ENCODE peak calls at places on chromosome 17, in nine cellular contexts. One of them, this sample, is unnamed.

GRCh38 chr17:19384723-19385391 is 2.1 kb downstream of the MFAP4 start:
- DNase-seq in PC-3: no peak
- DNase-seq in mucosa of descending colon: peak; percentile 91
- DNase-seq in tibial artery: peak; percentile 99
- DNase-seq in lung: peak; percentile 75
- DNase-seq in CD8-positive, alpha-beta T cell: no peak
- DNase-seq in heart left ventricle: peak; percentile 89
- DNase-seq in body of pancreas: peak; percentile 51
- DNase-seq in adrenal gland: peak; percentile 82
- DNase-seq in this sample: no peak

GRCh38 chr17:7250655-7251329 is 742 bp downstream of the CTDNEP1 start:
- DNase-seq in CD8-positive, alpha-beta T cell: peak; percentile 34
- DNase-seq in mucosa of descending colon: peak; percentile 66
- DNase-seq in PC-3: no peak
- DNase-seq in tibial artery: no peak
- DNase-seq in adrenal gland: peak; percentile 48
- DNase-seq in lung: no peak
- DNase-seq in heart left ventricle: no peak
- DNase-seq in body of pancreas: no peak
- DNase-seq in this sample: no peak

GRCh38 chr17:52106070-52106469 is 52.4 kb downstream of the CA10 start:
- DNase-seq in tibial artery: no peak
- DNase-seq in heart left ventricle: no peak
- DNase-seq in PC-3: no peak
- DNase-seq in lung: no peak
- DNase-seq in body of pancreas: no peak
- DNase-seq in CD8-positive, alpha-beta T cell: no peak
- DNase-seq in mucosa of descending colon: no peak
- DNase-seq in adrenal gland: no peak
- DNase-seq in this sample: no peak

GRCh38 chr17:75595919-75596310 is 8.3 kb downstream of the MYO15B start:
- DNase-seq in tibial artery: no peak
- DNase-seq in PC-3: no peak
- DNase-seq in heart left ventricle: no peak
- DNase-seq in body of pancreas: no peak
- DNase-seq in lung: no peak
- DNase-seq in adrenal gland: no peak
- DNase-seq in mucosa of descending colon: no peak
- DNase-seq in CD8-positive, alpha-beta T cell: peak; percentile 12
- DNase-seq in this sample: no peak

GRCh38 chr17:2406903-2407790 is 6.3 kb upstream of the MNT start:
- DNase-seq in CD8-positive, alpha-beta T cell: peak; percentile 10
- DNase-seq in body of pancreas: peak; percentile 67
- DNase-seq in lung: no peak
- DNase-seq in mucosa of descending colon: peak; percentile 84
- DNase-seq in adrenal gland: peak; percentile 86
- DNase-seq in heart left ventricle: peak; percentile 64
- DNase-seq in PC-3: peak; percentile 95
- DNase-seq in tibial artery: peak; percentile 95
- DNase-seq in this sample: peak; percentile 89

GRCh38 chr17:22310717-22311686 is 618.7 kb downstream of the KCNJ18 start:
- DNase-seq in PC-3: peak; percentile 29
- DNase-seq in heart left ventricle: no peak
- DNase-seq in adrenal gland: no peak
- DNase-seq in lung: no peak
- DNase-seq in CD8-positive, alpha-beta T cell: no peak
- DNase-seq in body of pancreas: no peak
- DNase-seq in mucosa of descending colon: no peak
- DNase-seq in tibial artery: no peak
- DNase-seq in this sample: no peak

GRCh38 chr17:79789943-79790804 is 6.7 kb downstream of the CBX8 start:
- DNase-seq in tibial artery: no peak
- DNase-seq in body of pancreas: peak; percentile 36
- DNase-seq in lung: no peak
- DNase-seq in PC-3: peak; percentile 65
- DNase-seq in adrenal gland: no peak
- DNase-seq in mucosa of descending colon: peak; percentile 68
- DNase-seq in heart left ventricle: peak; percentile 82
- DNase-seq in CD8-positive, alpha-beta T cell: no peak
- DNase-seq in this sample: no peak

GRCh38 chr17:18379246-18380146 is 1.9 kb downstream of the EVPLL start:
- DNase-seq in CD8-positive, alpha-beta T cell: no peak
- DNase-seq in lung: no peak
- DNase-seq in mucosa of descending colon: peak; percentile 45
- DNase-seq in tibial artery: no peak
- DNase-seq in body of pancreas: no peak
- DNase-seq in adrenal gland: no peak
- DNase-seq in PC-3: peak; percentile 8
- DNase-seq in heart left ventricle: no peak
- DNase-seq in this sample: no peak

GRCh38 chr17:75783803-75784472 is 668 bp upstream of the UNK start:
- DNase-seq in PC-3: no peak
- DNase-seq in heart left ventricle: peak; percentile 66
- DNase-seq in adrenal gland: peak; percentile 61
- DNase-seq in CD8-positive, alpha-beta T cell: peak; percentile 25
- DNase-seq in mucosa of descending colon: peak; percentile 70
- DNase-seq in body of pancreas: peak; percentile 86
- DNase-seq in tibial artery: peak; percentile 78
- DNase-seq in lung: no peak
- DNase-seq in this sample: peak; percentile 56

GRCh38 chr17:29929006-29929543 is 953 bp downstream of the SSH2 start:
- DNase-seq in tibial artery: no peak
- DNase-seq in CD8-positive, alpha-beta T cell: peak; percentile 27
- DNase-seq in body of pancreas: peak; percentile 52
- DNase-seq in adrenal gland: peak; percentile 31
- DNase-seq in PC-3: peak; percentile 37
- DNase-seq in heart left ventricle: no peak
- DNase-seq in mucosa of descending colon: peak; percentile 50
- DNase-seq in lung: peak; percentile 29
- DNase-seq in this sample: no peak

GRCh38 chr17:27463235-27463677 is 7.0 kb downstream of the KSR1 start:
- DNase-seq in adrenal gland: no peak
- DNase-seq in PC-3: no peak
- DNase-seq in body of pancreas: no peak
- DNase-seq in tibial artery: no peak
- DNase-seq in CD8-positive, alpha-beta T cell: no peak
- DNase-seq in mucosa of descending colon: no peak
- DNase-seq in heart left ventricle: no peak
- DNase-seq in lung: no peak
- DNase-seq in this sample: no peak

GRCh38 chr17:4858068-4858879 is 25.1 kb downstream of the MINK1 start:
- DNase-seq in mucosa of descending colon: no peak
- DNase-seq in PC-3: peak; percentile 21
- DNase-seq in heart left ventricle: no peak
- DNase-seq in tibial artery: no peak
- DNase-seq in CD8-positive, alpha-beta T cell: no peak
- DNase-seq in adrenal gland: no peak
- DNase-seq in body of pancreas: peak; percentile 16
- DNase-seq in lung: no peak
- DNase-seq in this sample: no peak
- H3K4me3 ChIP-seq in mucosa of descending colon: no peak overlapping the region
- H3K4me3 ChIP-seq in PC-3: no peak overlapping the region
- H3K4me3 ChIP-seq in heart left ventricle: no peak overlapping the region
- H3K4me3 ChIP-seq in tibial artery: no peak overlapping the region
- H3K4me3 ChIP-seq in CD8-positive, alpha-beta T cell: no peak overlapping the region
- H3K4me3 ChIP-seq in adrenal gland: no peak overlapping the region
- H3K4me3 ChIP-seq in body of pancreas: no peak overlapping the region
- H3K4me3 ChIP-seq in lung: no peak overlapping the region
- H3K4me3 ChIP-seq in this sample: peak overlapping the region; percentile 27

GRCh38 chr17:32445075-32445427 is 741 bp downstream of the PSMD11 start:
- DNase-seq in heart left ventricle: no peak
- DNase-seq in adrenal gland: no peak
- DNase-seq in CD8-positive, alpha-beta T cell: no peak
- DNase-seq in mucosa of descending colon: no peak
- DNase-seq in tibial artery: no peak
- DNase-seq in body of pancreas: peak; percentile 42
- DNase-seq in PC-3: peak; percentile 47
- DNase-seq in lung: peak; percentile 30
- DNase-seq in this sample: no peak

GRCh38 chr17:32445497-32445896 is 1.2 kb downstream of the PSMD11 start:
- DNase-seq in CD8-positive, alpha-beta T cell: no peak
- DNase-seq in mucosa of descending colon: no peak
- DNase-seq in heart left ventricle: no peak
- DNase-seq in adrenal gland: no peak
- DNase-seq in tibial artery: no peak
- DNase-seq in lung: no peak
- DNase-seq in PC-3: no peak
- DNase-seq in body of pancreas: no peak
- DNase-seq in this sample: no peak

GRCh38 chr17:32443827-32444300 is 446 bp upstream of the PSMD11 start:
- DNase-seq in lung: no peak
- DNase-seq in PC-3: no peak
- DNase-seq in tibial artery: no peak
- DNase-seq in CD8-positive, alpha-beta T cell: no peak
- DNase-seq in adrenal gland: no peak
- DNase-seq in heart left ventricle: no peak
- DNase-seq in mucosa of descending colon: no peak
- DNase-seq in body of pancreas: no peak
- DNase-seq in this sample: no peak

GRCh38 chr17:32445976-32446375 is 1.7 kb downstream of the PSMD11 start:
- DNase-seq in mucosa of descending colon: no peak
- DNase-seq in adrenal gland: no peak
- DNase-seq in PC-3: peak; percentile 27
- DNase-seq in heart left ventricle: no peak
- DNase-seq in CD8-positive, alpha-beta T cell: no peak
- DNase-seq in tibial artery: no peak
- DNase-seq in body of pancreas: no peak
- DNase-seq in lung: no peak
- DNase-seq in this sample: no peak

DNA sequence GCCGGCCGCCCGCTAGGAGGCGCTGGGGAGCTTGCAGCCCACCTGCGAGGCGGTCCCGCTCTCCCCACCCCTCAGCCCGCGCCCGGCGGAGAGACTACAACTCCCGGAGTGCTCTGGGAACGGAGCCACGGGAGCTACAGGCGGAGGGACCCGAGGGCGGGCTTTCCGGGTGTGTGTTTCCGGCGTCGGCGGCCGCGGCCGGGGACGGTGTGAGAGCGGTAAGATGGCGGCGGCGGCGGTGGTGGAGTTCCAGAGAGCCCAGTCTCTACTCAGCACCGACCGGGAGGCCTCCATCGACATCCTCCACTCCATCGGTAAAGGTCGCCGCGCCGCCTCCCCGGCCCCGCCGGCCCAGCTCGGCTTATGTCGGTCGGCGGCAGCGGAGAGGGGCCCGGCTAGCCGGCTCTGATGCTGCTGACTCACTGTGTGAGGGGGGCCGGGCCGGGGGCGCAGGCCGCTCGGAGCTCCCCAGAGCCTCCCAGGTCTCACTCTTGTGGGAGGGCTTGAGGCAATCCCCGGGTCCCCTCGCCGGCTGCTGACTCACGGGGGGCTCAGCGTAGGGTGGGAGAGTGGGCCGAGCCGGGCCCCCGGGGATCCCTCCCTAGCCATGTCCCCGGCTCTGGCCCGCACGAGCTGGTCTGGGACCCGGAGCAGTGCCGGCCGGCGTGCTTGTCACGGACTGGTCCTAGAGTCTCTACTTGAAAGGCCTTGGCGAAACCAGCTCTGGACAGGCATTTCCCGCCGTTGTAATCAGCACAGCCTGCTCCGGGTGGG is at the start of gene PSMD11:
- DNase-seq in mucosa of descending colon: peak; percentile 98
- DNase-seq in body of pancreas: peak; percentile 98
- DNase-seq in CD8-positive, alpha-beta T cell: peak; percentile 99
- DNase-seq in adrenal gland: peak; percentile 98
- DNase-seq in lung: peak; percentile 98
- DNase-seq in tibial artery: peak; percentile 98
- DNase-seq in PC-3: peak; percentile 94
- DNase-seq in heart left ventricle: peak; percentile 99
- DNase-seq in this sample: peak; percentile 97
- H3K4me1 ChIP-seq in mucosa of descending colon: peaks cover 17% of the 10 kb centered on the region
- H3K4me1 ChIP-seq in body of pancreas: peaks cover 16% of the 10 kb centered on the region
- H3K4me1 ChIP-seq in CD8-positive, alpha-beta T cell: peaks cover 31% of the 10 kb centered on the region
- H3K4me1 ChIP-seq in adrenal gland: peaks cover 8% of the 10 kb centered on the region
- H3K4me1 ChIP-seq in lung: peaks cover 2% of the 10 kb centered on the region
- H3K4me1 ChIP-seq in tibial artery: peaks cover 16% of the 10 kb centered on the region
- H3K4me1 ChIP-seq in PC-3: peaks cover 16% of the 10 kb centered on the region
- H3K4me1 ChIP-seq in heart left ventricle: peaks cover 15% of the 10 kb centered on the region
- H3K4me1 ChIP-seq in this sample: peaks cover 7% of the 10 kb centered on the region

DNA sequence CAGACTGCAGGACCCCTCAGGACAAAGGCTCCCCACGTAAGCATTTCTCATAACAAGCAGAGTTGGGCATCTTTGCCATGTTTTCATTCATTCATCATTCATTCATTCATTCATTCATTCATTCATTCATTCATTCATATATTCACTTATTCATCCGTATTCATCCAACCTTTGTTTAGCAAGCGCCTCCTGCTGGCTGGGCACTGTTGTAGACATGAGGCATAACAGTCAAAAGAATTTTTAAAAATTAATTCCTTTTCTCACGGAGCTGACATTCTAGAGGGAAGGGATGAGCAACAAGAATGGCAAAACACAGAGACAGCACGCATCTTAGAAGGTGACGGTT is 351.7 kb upstream of the TNRC6C start:
- DNase-seq in tibial artery: no peak
- DNase-seq in body of pancreas: no peak
- DNase-seq in mucosa of descending colon: no peak
- DNase-seq in heart left ventricle: no peak
- DNase-seq in CD8-positive, alpha-beta T cell: no peak
- DNase-seq in lung: no peak
- DNase-seq in adrenal gland: no peak
- DNase-seq in PC-3: no peak
- DNase-seq in this sample: no peak
- TF ChIP-seq CTCF in tibial artery: no peak
- TF ChIP-seq CTCF in body of pancreas: no peak
- TF ChIP-seq CTCF in mucosa of descending colon: no peak
- TF ChIP-seq CTCF in heart left ventricle: no peak
- TF ChIP-seq CTCF in CD8-positive, alpha-beta T cell: no peak
- TF ChIP-seq CTCF in lung: no peak
- TF ChIP-seq CTCF in adrenal gland: no peak
- TF ChIP-seq CTCF in PC-3: peak; percentile 72
- TF ChIP-seq CTCF in this sample: no peak

GRCh38 chr17:78166416-78166815 is 2.0 kb upstream of the SYNGR2 start:
- DNase-seq in PC-3: no peak
- DNase-seq in heart left ventricle: no peak
- DNase-seq in adrenal gland: no peak
- DNase-seq in tibial artery: no peak
- DNase-seq in lung: no peak
- DNase-seq in body of pancreas: no peak
- DNase-seq in mucosa of descending colon: no peak
- DNase-seq in CD8-positive, alpha-beta T cell: no peak
- DNase-seq in this sample: no peak

GRCh38 chr17:78170692-78171590 is 2.6 kb downstream of the SYNGR2 start:
- DNase-seq in body of pancreas: no peak
- DNase-seq in mucosa of descending colon: no peak
- DNase-seq in PC-3: no peak
- DNase-seq in lung: no peak
- DNase-seq in CD8-positive, alpha-beta T cell: no peak
- DNase-seq in adrenal gland: no peak
- DNase-seq in tibial artery: no peak
- DNase-seq in heart left ventricle: no peak
- DNase-seq in this sample: no peak

GRCh38 chr17:78172284-78173024 is 4.1 kb downstream of the SYNGR2 start:
- DNase-seq in body of pancreas: no peak
- DNase-seq in lung: peak; percentile 61
- DNase-seq in CD8-positive, alpha-beta T cell: no peak
- DNase-seq in tibial artery: peak; percentile 80
- DNase-seq in mucosa of descending colon: peak; percentile 89
- DNase-seq in heart left ventricle: no peak
- DNase-seq in adrenal gland: no peak
- DNase-seq in PC-3: no peak
- DNase-seq in this sample: no peak

GRCh38 chr17:78173025-78173715 is 4.8 kb downstream of the SYNGR2 start:
- DNase-seq in adrenal gland: no peak
- DNase-seq in body of pancreas: no peak
- DNase-seq in heart left ventricle: no peak
- DNase-seq in tibial artery: no peak
- DNase-seq in CD8-positive, alpha-beta T cell: no peak
- DNase-seq in mucosa of descending colon: peak; percentile 59
- DNase-seq in PC-3: no peak
- DNase-seq in lung: no peak
- DNase-seq in this sample: no peak

GRCh38 chr17:78168906-78169793 is 769 bp downstream of the SYNGR2 start:
- DNase-seq in adrenal gland: peak; percentile 82
- DNase-seq in lung: peak; percentile 67
- DNase-seq in body of pancreas: peak; percentile 73
- DNase-seq in mucosa of descending colon: peak; percentile 86
- DNase-seq in PC-3: peak; percentile 84
- DNase-seq in tibial artery: peak; percentile 87
- DNase-seq in heart left ventricle: peak; percentile 69
- DNase-seq in CD8-positive, alpha-beta T cell: peak; percentile 62
- DNase-seq in this sample: peak; percentile 88
- H3K4me3 ChIP-seq in adrenal gland: peak overlapping the region; percentile 75
- H3K4me3 ChIP-seq in lung: peak overlapping the region; percentile 69
- H3K4me3 ChIP-seq in body of pancreas: peak overlapping the region; percentile 58
- H3K4me3 ChIP-seq in mucosa of descending colon: peak overlapping the region; percentile 70
- H3K4me3 ChIP-seq in PC-3: peak overlapping the region; percentile 76
- H3K4me3 ChIP-seq in tibial artery: peak overlapping the region; percentile 96
- H3K4me3 ChIP-seq in heart left ventricle: peak overlapping the region; percentile 56
- H3K4me3 ChIP-seq in CD8-positive, alpha-beta T cell: peak overlapping the region; percentile 52
- H3K4me3 ChIP-seq in this sample: peak overlapping the region; percentile 95